ENCODE peak calls at places on chromosomes 2 and 18, in four cellular contexts. One of them, this sample, is unnamed.
A peak's percentile ranks its signal among the peaks of the same experiment; 100 is the strongest.

GRCh38 chr18:62486290-62486964 is 36.4 kb upstream of the ZCCHC2 start:
- DNase-seq in psoas muscle: no peak
- DNase-seq in SJSA1: peak; percentile 6
- DNase-seq in cardiac muscle cell: peak; percentile 15
- DNase-seq in this sample: no peak

GRCh38 chr2:109609352-109610024 is 4.3 kb downstream of the SEPTIN10 start:
- DNase-seq in SJSA1: peak; percentile 89
- DNase-seq in psoas muscle: no peak
- DNase-seq in cardiac muscle cell: peak; percentile 70
- DNase-seq in this sample: peak; percentile 40

GRCh38 chr2:127410871-127411396 is 7.3 kb upstream of the PROC start:
- DNase-seq in cardiac muscle cell: peak; percentile 65
- DNase-seq in SJSA1: peak; percentile 89
- DNase-seq in psoas muscle: no peak
- DNase-seq in this sample: peak; percentile 26

GRCh38 chr2:72958542-72959385 is 41.4 kb downstream of the EMX1 start:
- DNase-seq in psoas muscle: peak; percentile 32
- DNase-seq in SJSA1: no peak
- DNase-seq in cardiac muscle cell: no peak
- DNase-seq in this sample: no peak

GRCh38 chr18:22977847-22978701 is 44.9 kb downstream of the RBBP8 start:
- DNase-seq in cardiac muscle cell: peak; percentile 81
- DNase-seq in psoas muscle: no peak
- DNase-seq in SJSA1: peak; percentile 51
- DNase-seq in this sample: no peak

GRCh38 chr2:62536873-62537547 is 31.0 kb upstream of the TMEM17 start:
- DNase-seq in cardiac muscle cell: no peak
- DNase-seq in SJSA1: no peak
- DNase-seq in psoas muscle: no peak
- DNase-seq in this sample: no peak

GRCh38 chr2:44537264-44537663 is 175.5 kb downstream of the CAMKMT start:
- DNase-seq in psoas muscle: no peak
- DNase-seq in cardiac muscle cell: no peak
- DNase-seq in SJSA1: no peak
- DNase-seq in this sample: no peak

GRCh38 chr2:199261221-199261620 is 196.5 kb downstream of the SATB2 start:
- DNase-seq in SJSA1: peak; percentile 51
- DNase-seq in cardiac muscle cell: peak; percentile 76
- DNase-seq in psoas muscle: no peak
- DNase-seq in this sample: no peak

GRCh38 chr18:57856707-57857280 is 53.7 kb upstream of the ATP8B1 start:
- DNase-seq in psoas muscle: no peak
- DNase-seq in SJSA1: no peak
- DNase-seq in cardiac muscle cell: no peak
- DNase-seq in this sample: no peak

GRCh38 chr2:32425719-32426141 is 68.9 kb downstream of the BIRC6 start:
- DNase-seq in cardiac muscle cell: peak; percentile 23
- DNase-seq in psoas muscle: no peak
- DNase-seq in SJSA1: peak; percentile 62
- DNase-seq in this sample: no peak

GRCh38 chr2:25270061-25270460 is 71.7 kb downstream of the DNMT3A start:
- DNase-seq in SJSA1: no peak
- DNase-seq in cardiac muscle cell: no peak
- DNase-seq in psoas muscle: no peak
- DNase-seq in this sample: no peak

GRCh38 chr2:126886201-126886905 is 12.3 kb upstream of the TEX51 start:
- DNase-seq in cardiac muscle cell: peak; percentile 78
- DNase-seq in SJSA1: peak; percentile 21
- DNase-seq in psoas muscle: peak; percentile 82
- DNase-seq in this sample: peak; percentile 27

GRCh38 chr2:138707424-138708074 is 72.6 kb downstream of the NXPH2 start:
- DNase-seq in cardiac muscle cell: peak; percentile 83
- DNase-seq in SJSA1: no peak
- DNase-seq in psoas muscle: no peak
- DNase-seq in this sample: no peak

GRCh38 chr2:174012347-174013309 is 47.5 kb upstream of the SP3 start:
- DNase-seq in SJSA1: no peak
- DNase-seq in psoas muscle: peak; percentile 89
- DNase-seq in cardiac muscle cell: peak; percentile 92
- DNase-seq in this sample: no peak

GRCh38 chr2:237227190-237227988 is 141.7 kb downstream of the COPS8 start:
- DNase-seq in psoas muscle: no peak
- DNase-seq in SJSA1: peak; percentile 93
- DNase-seq in cardiac muscle cell: peak; percentile 92
- DNase-seq in this sample: no peak

GRCh38 chr2:3450385-3451031 is 68.8 kb downstream of the ADI1 start:
- DNase-seq in psoas muscle: peak; percentile 40
- DNase-seq in SJSA1: no peak
- DNase-seq in cardiac muscle cell: no peak
- DNase-seq in this sample: no peak
- H3K4me1 ChIP-seq in psoas muscle: peaks cover 5% of the 10 kb centered on the region
- H3K4me1 ChIP-seq in SJSA1: no peaks in the 10 kb centered on the region
- H3K4me1 ChIP-seq in cardiac muscle cell: peaks cover 6% of the 10 kb centered on the region
- H3K4me1 ChIP-seq in this sample: no peaks in the 10 kb centered on the region

DNA sequence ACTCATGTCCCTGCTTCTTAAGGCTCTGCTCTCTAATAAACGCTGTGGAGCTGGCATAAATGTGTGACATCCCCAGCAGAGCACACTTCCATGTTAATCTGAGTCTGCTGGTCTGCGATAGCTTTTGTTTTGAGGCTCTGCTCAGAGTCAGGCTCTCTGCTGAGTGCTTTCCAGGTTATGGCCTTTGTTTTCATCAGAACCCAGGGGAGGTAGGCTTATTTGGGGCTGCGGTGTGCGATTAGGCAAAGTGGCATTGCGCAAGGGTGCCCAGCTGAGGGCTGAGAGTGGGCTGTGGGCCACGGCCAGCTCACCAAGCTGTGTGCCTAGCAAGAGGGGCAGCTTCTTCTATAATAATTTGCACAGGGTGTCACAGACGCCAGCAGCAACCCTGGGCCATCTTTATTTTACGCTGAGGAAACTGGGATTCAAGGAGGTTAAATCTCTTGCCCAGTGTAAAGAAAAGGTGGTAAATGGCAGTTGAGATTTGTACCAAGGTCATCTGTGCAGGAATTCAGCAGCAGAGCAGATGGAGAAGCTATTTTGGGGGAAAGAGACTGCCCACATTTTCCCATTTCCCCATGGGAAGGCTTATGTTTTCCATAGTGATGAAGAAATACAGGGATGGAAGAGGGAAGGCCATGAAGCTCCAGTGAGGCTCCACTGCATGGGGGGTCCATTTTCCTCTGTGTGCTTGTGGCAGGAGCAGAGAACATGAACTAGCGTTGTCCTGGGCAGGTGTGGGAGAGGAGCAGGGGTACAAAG is 25.7 kb downstream of the MRPL33 start:
- DNase-seq in psoas muscle: peak; percentile 70
- DNase-seq in SJSA1: no peak
- DNase-seq in cardiac muscle cell: peak; percentile 41
- DNase-seq in this sample: no peak
- H3K4me1 ChIP-seq in psoas muscle: peaks cover 54% of the 10 kb centered on the region
- H3K4me1 ChIP-seq in SJSA1: peaks cover 80% of the 10 kb centered on the region
- H3K4me1 ChIP-seq in cardiac muscle cell: no peaks in the 10 kb centered on the region
- H3K4me1 ChIP-seq in this sample: no peaks in the 10 kb centered on the region

DNA sequence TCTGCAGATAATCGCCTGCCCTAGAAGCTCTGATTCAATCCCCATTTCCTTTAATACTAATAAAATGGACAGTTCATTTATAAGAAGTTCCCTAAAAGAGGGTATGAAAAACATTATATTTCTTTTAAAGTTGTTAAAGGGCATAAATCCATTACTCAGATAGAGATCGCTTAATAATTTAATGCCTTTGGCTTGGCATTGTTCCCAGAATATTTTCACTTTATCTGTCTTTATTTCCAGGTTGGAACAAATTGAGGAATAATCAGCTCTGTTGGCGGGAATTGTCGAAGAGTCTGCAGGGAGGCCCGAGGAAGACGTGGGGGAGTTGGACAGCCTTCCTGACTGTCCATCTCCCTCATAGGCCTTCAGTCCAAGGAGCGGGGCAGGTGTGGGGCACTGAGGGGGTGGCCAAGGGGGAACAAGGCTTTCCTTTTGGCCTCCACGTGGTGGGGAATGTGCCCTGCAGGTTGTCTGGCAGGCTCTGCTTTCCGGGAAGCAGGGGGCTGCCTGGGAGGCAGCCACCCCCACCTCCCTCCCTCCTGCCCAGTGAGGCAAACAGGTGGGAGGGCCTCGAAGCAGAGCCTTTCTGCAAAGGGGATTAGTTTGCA is 179.6 kb downstream of the ZBTB7C start:
- DNase-seq in psoas muscle: no peak
- DNase-seq in SJSA1: no peak
- DNase-seq in cardiac muscle cell: peak; percentile 11
- DNase-seq in this sample: no peak
- H3K4me1 ChIP-seq in psoas muscle: no peaks in the 10 kb centered on the region
- H3K4me1 ChIP-seq in SJSA1: peaks cover 5% of the 10 kb centered on the region
- H3K4me1 ChIP-seq in cardiac muscle cell: no peaks in the 10 kb centered on the region
- H3K4me1 ChIP-seq in this sample: peaks cover 21% of the 10 kb centered on the region

DNA sequence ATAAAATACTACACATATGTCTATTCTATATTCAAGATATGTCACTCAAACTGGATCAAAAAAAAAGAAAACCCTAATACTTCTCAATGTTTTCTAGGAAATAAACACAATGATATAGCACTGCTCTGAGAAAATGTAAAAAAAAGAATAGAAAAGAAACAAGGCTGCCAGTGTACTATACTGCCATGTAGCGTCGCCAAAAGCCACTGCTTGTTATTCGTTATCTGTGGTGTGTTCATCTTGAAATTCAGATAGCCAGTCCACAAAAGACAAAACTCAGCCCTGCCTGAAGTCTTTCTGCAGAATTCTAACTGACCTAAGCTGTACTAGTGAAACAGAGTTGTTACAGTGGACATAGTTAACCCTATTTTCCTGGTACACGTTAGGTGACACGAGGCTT is 12.2 kb upstream of the YPEL5 start:
- DNase-seq in SJSA1: no peak
- DNase-seq in psoas muscle: no peak
- DNase-seq in cardiac muscle cell: no peak
- DNase-seq in this sample: no peak
- H3K4me1 ChIP-seq in SJSA1: no peaks in the 10 kb centered on the region
- H3K4me1 ChIP-seq in psoas muscle: no peaks in the 10 kb centered on the region
- H3K4me1 ChIP-seq in cardiac muscle cell: no peaks in the 10 kb centered on the region
- H3K4me1 ChIP-seq in this sample: peaks cover 9% of the 10 kb centered on the region